ENCODE peak calls at places on chromosomes 5 and 9, in eight cellular contexts. F, V, N, H, J, X, W and E are unnamed samples.

GRCh38 chr9:85610074-85610855 is 131.5 kb downstream of the AGTPBP1 start:
- DNase-seq in F (peak; percentile 78), V (peak; percentile 77), N (peak; percentile 22), H (peak; percentile 45), J (peak; percentile 63), X (no peak), W (peak; percentile 29), E (peak; percentile 57)

GRCh38 chr5:160931283-160931682 is 79.3 kb upstream of the ATP10B start:
- DNase-seq in F (no peak), V (no peak), N (no peak), H (no peak), J (no peak), X (no peak), W (no peak), E (no peak)

GRCh38 chr5:112930082-112930344 is 8.0 kb upstream of the REEP5 start:
- DNase-seq in F (no peak), V (no peak), N (no peak), H (no peak), J (no peak), X (no peak), W (peak; percentile 30), E (no peak)

GRCh38 chr5:60673329-60673728 is 26.6 kb downstream of the DEPDC1B start:
- DNase-seq in F (no peak), V (no peak), N (no peak), H (no peak), J (no peak), X (no peak), W (no peak), E (no peak)

GRCh38 chr9:125428060-125428481 is 166.4 kb downstream of the GAPVD1 start:
- DNase-seq in F (peak; percentile 24), V (no peak), N (no peak), H (no peak), J (no peak), X (no peak), W (no peak), E (no peak)

GRCh38 chr5:142506756-142507155 is 179.1 kb downstream of the FGF1 start:
- DNase-seq in F (no peak), V (peak; percentile 29), N (no peak), H (no peak), J (no peak), X (no peak), W (no peak), E (peak; percentile 13)

GRCh38 chr5:73591102-73591695 is 25.7 kb downstream of the UTP15 start:
- DNase-seq in F (peak; percentile 84), V (peak; percentile 88), N (peak; percentile 38), H (peak; percentile 60), J (peak; percentile 20), X (no peak), W (peak; percentile 7), E (peak; percentile 68)

GRCh38 chr5:139474815-139475791 is 4.3 kb downstream of the SMIM33 start:
- DNase-seq in F (peak; percentile 74), V (peak; percentile 63), N (no peak), H (no peak), J (no peak), X (no peak), W (no peak), E (no peak)

GRCh38 chr5:52800394-52801213 is 12.9 kb downstream of the ITGA1 start:
- DNase-seq in F (peak; percentile 88), V (no peak), N (peak; percentile 56), H (peak; percentile 44), J (peak; percentile 23), X (peak; percentile 76), W (no peak), E (peak; percentile 55)

GRCh38 chr5:82967072-82967471 is 110.1 kb downstream of the TMEM167A start:
- DNase-seq in F (no peak), V (no peak), N (no peak), H (no peak), J (no peak), X (no peak), W (no peak), E (no peak)

GRCh38 chr9:75152416-75152815 is 64.1 kb downstream of the OSTF1 start:
- DNase-seq in F (no peak), V (no peak), N (peak; percentile 55), H (no peak), J (no peak), X (no peak), W (peak; percentile 20), E (no peak)

GRCh38 chr5:43037929-43038510 is 2.1 kb downstream of the ANXA2R start:
- DNase-seq in F (peak; percentile 49), V (peak; percentile 86), N (peak; percentile 50), H (no peak), J (no peak), X (no peak), W (no peak), E (no peak)

GRCh38 chr5:95027151-95027721 is 257.7 kb downstream of the MCTP1 start:
- DNase-seq in F (no peak), V (no peak), N (no peak), H (no peak), J (no peak), X (no peak), W (no peak), E (no peak)

GRCh38 chr5:1330847-1331831 is 13.8 kb downstream of the CLPTM1L start:
- DNase-seq in F (no peak), V (no peak), N (no peak), H (no peak), J (no peak), X (no peak), W (no peak), E (no peak)

GRCh38 chr9:12880406-12881016 is 105.7 kb downstream of the LURAP1L start:
- DNase-seq in F (no peak), V (no peak), N (no peak), H (no peak), J (no peak), X (no peak), W (no peak), E (no peak)

GRCh38 chr5:36703245-36703860 is 96.9 kb downstream of the SLC1A3 start:
- DNase-seq in F (peak; percentile 20), V (peak; percentile 62), N (no peak), H (no peak), J (no peak), X (peak; percentile 34), W (no peak), E (peak; percentile 27)

GRCh38 chr5:134577022-134577795 is 51.7 kb downstream of the JADE2 start:
- DNase-seq in F (peak; percentile 85), V (no peak), N (no peak), H (no peak), J (peak; percentile 91), X (no peak), W (no peak), E (no peak)

GRCh38 chr5:94376672-94377345 is 241.6 kb downstream of the KIAA0825 start:
- DNase-seq in F (no peak), V (no peak), N (no peak), H (peak; percentile 6), J (no peak), X (no peak), W (no peak), E (no peak)

GRCh38 chr5:151110992-151111391 is 30.2 kb upstream of the TNIP1 start:
- DNase-seq in F (no peak), V (no peak), N (no peak), H (no peak), J (no peak), X (no peak), W (no peak), E (no peak)

GRCh38 chr5:41445937-41446563 is 64.4 kb downstream of the PLCXD3 start:
- DNase-seq in F (peak; percentile 5), V (peak; percentile 44), N (no peak), H (no peak), J (no peak), X (peak; percentile 21), W (no peak), E (no peak)

GRCh38 chr9:80931163-80931562 is 758.2 kb downstream of the TLE1 start:
- DNase-seq in F (no peak), V (no peak), N (no peak), H (no peak), J (no peak), X (no peak), W (no peak), E (no peak)

GRCh38 chr5:14397717-14398116 is 183.9 kb upstream of the OTULINL start:
- DNase-seq in F (peak; percentile 90), V (peak; percentile 60), N (no peak), H (no peak), J (no peak), X (no peak), W (no peak), E (no peak)